ENCODE peak calls at places on chromosomes 16 and 17, in ten cellular contexts. O is neural progenitor cell; W is T47D; U is AG04449; H is upper lobe of right lung; L is Jurkat, Clone E6-1; P is MV-4-11; D is D341Med; G is pancreas; F is A549. C is an unnamed sample.

GRCh38 chr16:66324785-66325184 is 41.7 kb upstream of the CDH5 start:
- DNase-seq in O (peak; percentile 69), W (no peak), U (no peak), H (no peak), L (no peak), P (peak; percentile 10), D (peak; percentile 64), G (no peak), F (peak; percentile 48), C (no peak)

GRCh38 chr16:64362193-64362592 is 759.7 kb downstream of the CDH11 start:
- DNase-seq in O (no peak), W (no peak), U (no peak), H (no peak), L (no peak), P (no peak), D (no peak), G (no peak), F (no peak), C (no peak)

GRCh38 chr17:32267690-32268205 is 2.1 kb downstream of the RHBDL3 start:
- DNase-seq in O (peak; percentile 37), W (no peak), U (no peak), H (no peak), L (no peak), P (no peak), D (peak; percentile 75), G (no peak), F (no peak), C (no peak)

GRCh38 chr17:66975614-66976378 is 11.3 kb downstream of the CACNG4 start:
- DNase-seq in O (peak; percentile 69), W (peak; percentile 76), U (no peak), H (no peak), L (peak; percentile 12), P (peak; percentile 9), D (no peak), G (no peak), F (peak; percentile 60), C (no peak)

GRCh38 chr16:2820836-2821482 is 3.9 kb downstream of the PRSS21 start:
- DNase-seq in O (no peak), W (no peak), U (no peak), H (peak; percentile 57), L (no peak), P (no peak), D (no peak), G (no peak), F (no peak), C (no peak)

GRCh38 chr16:24540575-24541240 is 1.3 kb downstream of the RBBP6 start:
- DNase-seq in O (peak; percentile 36), W (no peak), U (no peak), H (no peak), L (no peak), P (no peak), D (peak; percentile 25), G (no peak), F (peak; percentile 25), C (peak; percentile 55)

GRCh38 chr16:9331503-9331902 is 240.1 kb downstream of the HAPSTR1 start:
- DNase-seq in O (no peak), W (no peak), U (no peak), H (no peak), L (no peak), P (no peak), D (no peak), G (no peak), F (no peak), C (no peak)

GRCh38 chr17:4573682-4574081 is 10.6 kb upstream of the SMTNL2 start:
- DNase-seq in O (no peak), W (no peak), U (no peak), H (peak; percentile 73), L (no peak), P (no peak), D (no peak), G (peak; percentile 45), F (peak; percentile 53), C (no peak)

GRCh38 chr16:3536271-3536671 is 35.5 kb downstream of the CLUAP1 start:
- DNase-seq in O (no peak), W (no peak), U (peak; percentile 76), H (no peak), L (no peak), P (no peak), D (no peak), G (no peak), F (no peak), C (no peak)

GRCh38 chr17:76385892-76386786 is 1.7 kb downstream of the SPHK1 start:
- DNase-seq in O (peak; percentile 84), W (peak; percentile 98), U (no peak), H (peak; percentile 90), L (peak; percentile 65), P (peak; percentile 74), D (peak; percentile 96), G (peak; percentile 74), F (peak; percentile 87), C (peak; percentile 78)

GRCh38 chr17:80969030-80969673 is 22.5 kb upstream of the CHMP6 start:
- DNase-seq in O (no peak), W (no peak), U (no peak), H (no peak), L (no peak), P (no peak), D (no peak), G (no peak), F (no peak), C (no peak)

GRCh38 chr16:81468269-81468902 is 23.8 kb downstream of the CMIP start:
- DNase-seq in O (no peak), W (no peak), U (no peak), H (no peak), L (no peak), P (no peak), D (no peak), G (no peak), F (no peak), C (no peak)

GRCh38 chr16:10509534-10510025 is 70.8 kb downstream of the EMP2 start:
- DNase-seq in O (peak; percentile 89), W (peak; percentile 59), U (peak; percentile 42), H (no peak), L (peak; percentile 76), P (peak; percentile 78), D (peak; percentile 78), G (peak; percentile 67), F (peak; percentile 84), C (peak; percentile 67)

GRCh38 chr16:69839240-69839688 is 77.1 kb downstream of the WWP2 start:
- DNase-seq in O (no peak), W (no peak), U (no peak), H (no peak), L (no peak), P (peak; percentile 9), D (no peak), G (no peak), F (no peak), C (no peak)

GRCh38 chr17:82734987-82735866 is at the start of gene FN3K:
- DNase-seq in O (peak; percentile 91), W (peak; percentile 64), U (no peak), H (peak; percentile 86), L (no peak), P (no peak), D (peak; percentile 98), G (peak; percentile 48), F (peak; percentile 74), C (peak; percentile 85)

GRCh38 chr16:84735846-84736586 is 36.2 kb downstream of the USP10 start:
- DNase-seq in O (no peak), W (no peak), U (no peak), H (no peak), L (no peak), P (no peak), D (no peak), G (peak; percentile 45), F (no peak), C (peak; percentile 56)

GRCh38 chr17:58574025-58574424 is 59.6 kb upstream of the MTMR4 start:
- DNase-seq in O (no peak), W (no peak), U (no peak), H (no peak), L (no peak), P (no peak), D (no peak), G (no peak), F (no peak), C (no peak)

GRCh38 chr16:27253526-27253930 is 15.0 kb downstream of the NSMCE1 start:
- DNase-seq in O (no peak), W (no peak), U (peak; percentile 40), H (no peak), L (no peak), P (peak; percentile 52), D (no peak), G (no peak), F (peak; percentile 39), C (no peak)

GRCh38 chr17:64448665-64449512 is at the start of gene MILR1:
- DNase-seq in O (no peak), W (no peak), U (peak; percentile 12), H (no peak), L (no peak), P (peak; percentile 100), D (no peak), G (peak; percentile 53), F (peak; percentile 75), C (no peak)

GRCh38 chr17:4945944-4946280 is 2.4 kb downstream of the PFN1 start:
- DNase-seq in O (no peak), W (no peak), U (no peak), H (no peak), L (no peak), P (no peak), D (no peak), G (no peak), F (no peak), C (no peak)

GRCh38 chr17:75182569-75183436 is at the start of gene SUMO2:
- DNase-seq in O (peak; percentile 99), W (peak; percentile 95), U (peak; percentile 55), H (peak; percentile 97), L (peak; percentile 95), P (peak; percentile 87), D (peak; percentile 100), G (peak; percentile 92), F (peak; percentile 98), C (peak; percentile 96)

GRCh38 chr17:60102632-60103047 is 23.9 kb upstream of the HEATR6 start:
- DNase-seq in O (no peak), W (no peak), U (no peak), H (peak; percentile 73), L (no peak), P (peak; percentile 80), D (no peak), G (no peak), F (peak; percentile 35), C (no peak)

GRCh38 chr17:69581061-69581955 is 166.8 kb downstream of the MAP2K6 start:
- DNase-seq in O (no peak), W (no peak), U (no peak), H (no peak), L (peak; percentile 45), P (peak; percentile 34), D (no peak), G (no peak), F (no peak), C (no peak)

GRCh38 chr16:11066231-11066870 is 122.0 kb downstream of the CLEC16A start:
- DNase-seq in O (no peak), W (no peak), U (no peak), H (peak; percentile 6), L (no peak), P (peak; percentile 87), D (no peak), G (no peak), F (no peak), C (no peak)

GRCh38 chr16:55151901-55152300 is 172.1 kb upstream of the IRX6 start:
- DNase-seq in O (no peak), W (no peak), U (no peak), H (no peak), L (no peak), P (no peak), D (no peak), G (no peak), F (no peak), C (no peak)

GRCh38 chr17:4901648-4902344 is 1.1 kb downstream of the CHRNE start:
- DNase-seq in O (no peak), W (no peak), U (no peak), H (peak; percentile 86), L (no peak), P (peak; percentile 19), D (no peak), G (peak; percentile 71), F (no peak), C (no peak)

GRCh38 chr17:9044796-9045470 is 23.6 kb downstream of the NTN1 start:
- DNase-seq in O (no peak), W (no peak), U (no peak), H (no peak), L (no peak), P (no peak), D (no peak), G (no peak), F (no peak), C (no peak)

GRCh38 chr16:26645629-26646028 is 421.1 kb upstream of the C16orf82 start:
- DNase-seq in O (peak; percentile 80), W (no peak), U (no peak), H (no peak), L (peak; percentile 12), P (no peak), D (peak; percentile 57), G (no peak), F (peak; percentile 10), C (no peak)